ENCODE peak calls at places on chromosome 5, in seven cellular contexts. J is germinal center; H is amniotic epithelial cell; E is Right ventricle myocardium superior; P is stimulated activated CD4-positive, alpha-beta T cell treated with anti-CD3 and anti-CD28 coated beads, Interleukin-1b, Interleukin-23, amount 100 ng/mL, for 24 hours; X is fibroblast of the conjunctiva; U is NCI-H345. Z is an unnamed sample.

GRCh38 chr5:40046792-40047191 is 622.0 kb upstream of the DAB2 start:
- DNase-seq in H (peak), J (no peak), E (no peak), U (no peak), X (no peak), P (no peak), Z (no peak)

GRCh38 chr5:120017523-120017922 is 388.2 kb downstream of the FAM170A start:
- DNase-seq in P (no peak), E (no peak), H (peak), J (no peak), X (no peak), U (no peak), Z (no peak)

GRCh38 chr5:14777187-14777586 is 94.4 kb downstream of the ANKH start:
- DNase-seq in E (no peak), J (no peak), P (no peak), X (no peak), H (peak), U (no peak), Z (no peak)

GRCh38 chr5:55665065-55665464 is 47.1 kb downstream of the SLC38A9 start:
- DNase-seq in P (no peak), H (peak), J (no peak), X (no peak), U (no peak), E (peak), Z (no peak)

GRCh38 chr5:139226131-139226530 is 28.0 kb upstream of the SIL1 start:
- DNase-seq in P (no peak), J (no peak), X (no peak), H (no peak), U (no peak), E (no peak), Z (no peak)

GRCh38 chr5:134003957-134004625 is 684 bp downstream of the VDAC1 start:
- DNase-seq in U (no peak), E (peak), H (no peak), J (peak), X (no peak), P (peak), Z (peak)

GRCh38 chr5:180201051-180201987 is 7.7 kb downstream of the RASGEF1C start:
- DNase-seq in J (no peak), H (peak), E (no peak), U (peak), X (no peak), P (no peak), Z (no peak)

GRCh38 chr5:157944077-157944633 is 85.2 kb upstream of the CLINT1 start:
- DNase-seq in H (no peak), U (no peak), J (no peak), P (no peak), E (no peak), X (no peak), Z (no peak)

GRCh38 chr5:1847611-1848010 is 35.1 kb downstream of the IRX4 start:
- DNase-seq in E (peak), H (no peak), U (no peak), J (no peak), X (no peak), P (no peak), Z (peak)

GRCh38 chr5:20536813-20537212 is 548.8 kb upstream of the CDH18 start:
- DNase-seq in X (no peak), J (no peak), U (no peak), P (no peak), E (no peak), H (peak), Z (no peak)

GRCh38 chr5:73367650-73368049 is 80.9 kb downstream of the FOXD1 start:
- DNase-seq in U (no peak), X (no peak), P (no peak), J (no peak), E (no peak), H (peak), Z (no peak)

GRCh38 chr5:136615251-136615650 is 249.9 kb upstream of the TRPC7 start:
- DNase-seq in X (no peak), J (no peak), H (no peak), U (no peak), E (no peak), P (no peak), Z (no peak)

GRCh38 chr5:134840811-134841210 is 5.0 kb upstream of the C5orf24 start:
- DNase-seq in E (no peak), J (no peak), P (no peak), U (no peak), X (no peak), H (no peak), Z (no peak)

GRCh38 chr5:128201065-128201926 is 117.7 kb downstream of the SLC12A2 start:
- DNase-seq in X (peak), P (peak), J (peak), H (peak), U (peak), E (peak), Z (peak)

GRCh38 chr5:93722588-93722987 is 18.8 kb downstream of the POU5F2 start:
- DNase-seq in U (no peak), E (no peak), J (no peak), P (no peak), H (no peak), X (no peak), Z (no peak)

GRCh38 chr5:72123764-72124163 is 16.5 kb downstream of the MAP1B start:
- DNase-seq in U (no peak), J (no peak), H (no peak), P (no peak), E (no peak), X (no peak), Z (no peak)

GRCh38 chr5:157166494-157167218 is 592 bp upstream of the GARIN3 start:
- DNase-seq in J (no peak), H (no peak), P (no peak), E (no peak), U (no peak), X (no peak), Z (no peak)

GRCh38 chr5:179110528-179110927 is 50.4 kb downstream of the ZNF354C start:
- DNase-seq in P (no peak), J (no peak), X (no peak), U (no peak), E (no peak), H (no peak), Z (no peak)

GRCh38 chr5:127011151-127011550 is 19.2 kb downstream of the MARCHF3 start:
- DNase-seq in P (no peak), X (peak), U (no peak), E (no peak), J (no peak), H (peak), Z (no peak)

GRCh38 chr5:95471922-95472321 is 80.8 kb downstream of the FAM81B start:
- DNase-seq in U (no peak), J (no peak), E (no peak), X (no peak), P (no peak), H (peak), Z (no peak)

GRCh38 chr5:14445581-14446290 is 135.9 kb upstream of the OTULINL start:
- DNase-seq in H (peak), E (no peak), X (no peak), J (no peak), U (peak), P (no peak), Z (no peak)

GRCh38 chr5:62029303-62029702 is 276.7 kb upstream of the KIF2A start:
- DNase-seq in J (no peak), U (no peak), P (no peak), X (no peak), H (no peak), E (no peak), Z (no peak)

GRCh38 chr5:71924980-71925379 is 182.3 kb upstream of the MAP1B start:
- DNase-seq in E (no peak), J (no peak), P (no peak), X (peak), H (peak), U (peak), Z (no peak)

GRCh38 chr5:62496876-62497275 is 81.7 kb upstream of the LRRC70 start:
- DNase-seq in H (no peak), E (no peak), X (no peak), J (no peak), U (no peak), P (no peak), Z (no peak)

GRCh38 chr5:57004800-57005199 is 52.9 kb upstream of the MIER3 start:
- DNase-seq in H (peak), J (no peak), U (no peak), X (no peak), P (no peak), E (no peak), Z (no peak)

GRCh38 chr5:37448941-37449340 is 69.8 kb downstream of the WDR70 start:
- DNase-seq in P (no peak), J (no peak), X (no peak), H (no peak), U (no peak), E (no peak), Z (no peak)

GRCh38 chr5:60522299-60522915 is 177.6 kb downstream of the DEPDC1B start:
- DNase-seq in U (no peak), E (no peak), X (no peak), P (no peak), J (peak), H (peak), Z (no peak)

GRCh38 chr5:161431963-161432362 is 114.6 kb downstream of the GABRB2 start:
- DNase-seq in H (no peak), P (no peak), X (no peak), E (no peak), U (no peak), J (no peak), Z (no peak)

GRCh38 chr5:142826741-142827492 is 56.7 kb downstream of the ARHGAP26 start:
- DNase-seq in H (peak), X (no peak), J (no peak), E (no peak), P (no peak), U (no peak), Z (no peak)